ENCODE peak calls at places on chromosomes 3 and 15, in five cellular contexts. One of them, this sample, is unnamed.

GRCh38 chr3:47008851-47009224 is 29.4 kb downstream of the NBEAL2 start:
- DNase-seq in NCI-H1092: no peak
- DNase-seq in neuronal stem cell: no peak
- DNase-seq in aorta: no peak
- DNase-seq in NT2/D1: no peak
- DNase-seq in this sample: no peak

GRCh38 chr15:93037341-93038063 is 51.5 kb downstream of the RGMA start:
- DNase-seq in NCI-H1092: no peak
- DNase-seq in neuronal stem cell: no peak
- DNase-seq in aorta: peak; percentile 82
- DNase-seq in NT2/D1: no peak
- DNase-seq in this sample: peak; percentile 85

GRCh38 chr3:39122811-39123210 is 15.3 kb downstream of the TTC21A start:
- DNase-seq in NCI-H1092: no peak
- DNase-seq in neuronal stem cell: no peak
- DNase-seq in aorta: no peak
- DNase-seq in NT2/D1: no peak
- DNase-seq in this sample: no peak

GRCh38 chr15:83794209-83794608 is 140.3 kb downstream of the ADAMTSL3 start:
- DNase-seq in NCI-H1092: no peak
- DNase-seq in neuronal stem cell: no peak
- DNase-seq in aorta: no peak
- DNase-seq in NT2/D1: no peak
- DNase-seq in this sample: no peak

GRCh38 chr3:58341376-58341775 is 8.7 kb downstream of the PXK start:
- DNase-seq in NCI-H1092: no peak
- DNase-seq in neuronal stem cell: no peak
- DNase-seq in aorta: no peak
- DNase-seq in NT2/D1: no peak
- DNase-seq in this sample: no peak

GRCh38 chr15:23753248-23753647 is 66.1 kb upstream of the NDN start:
- DNase-seq in NCI-H1092: no peak
- DNase-seq in neuronal stem cell: no peak
- DNase-seq in aorta: no peak
- DNase-seq in NT2/D1: no peak
- DNase-seq in this sample: no peak

GRCh38 chr3:135329479-135329878 is 534.4 kb downstream of the EPHB1 start:
- DNase-seq in NCI-H1092: no peak
- DNase-seq in neuronal stem cell: no peak
- DNase-seq in aorta: no peak
- DNase-seq in NT2/D1: no peak
- DNase-seq in this sample: peak; percentile 81

GRCh38 chr3:125434582-125435011 is 59.5 kb upstream of the ZNF148 start:
- DNase-seq in NCI-H1092: no peak
- DNase-seq in neuronal stem cell: no peak
- DNase-seq in aorta: no peak
- DNase-seq in NT2/D1: no peak
- DNase-seq in this sample: no peak

GRCh38 chr3:38998086-38998485 is 53.7 kb downstream of the SCN11A start:
- DNase-seq in NCI-H1092: no peak
- DNase-seq in neuronal stem cell: no peak
- DNase-seq in aorta: no peak
- DNase-seq in NT2/D1: no peak
- DNase-seq in this sample: no peak

GRCh38 chr3:148211725-148212124 is 486.0 kb upstream of the AGTR1 start:
- DNase-seq in NCI-H1092: no peak
- DNase-seq in neuronal stem cell: no peak
- DNase-seq in aorta: no peak
- DNase-seq in NT2/D1: no peak
- DNase-seq in this sample: no peak

GRCh38 chr3:64674591-64675076 is 13.2 kb downstream of the ADAMTS9 start:
- DNase-seq in NCI-H1092: no peak
- DNase-seq in neuronal stem cell: no peak
- DNase-seq in aorta: no peak
- DNase-seq in NT2/D1: no peak
- DNase-seq in this sample: no peak

GRCh38 chr3:161689699-161690098 is 193.1 kb downstream of the OTOL1 start:
- DNase-seq in NCI-H1092: no peak
- DNase-seq in neuronal stem cell: no peak
- DNase-seq in aorta: no peak
- DNase-seq in NT2/D1: no peak
- DNase-seq in this sample: no peak

GRCh38 chr15:66703540-66703941 is 1.5 kb downstream of the SMAD6 start:
- DNase-seq in NCI-H1092: peak; percentile 2
- DNase-seq in neuronal stem cell: no peak
- DNase-seq in aorta: no peak
- DNase-seq in NT2/D1: no peak
- DNase-seq in this sample: peak; percentile 87

GRCh38 chr3:194826594-194826993 is 140.9 kb downstream of the FAM43A start:
- DNase-seq in NCI-H1092: no peak
- DNase-seq in neuronal stem cell: no peak
- DNase-seq in aorta: no peak
- DNase-seq in NT2/D1: no peak
- DNase-seq in this sample: peak; percentile 6

GRCh38 chr3:128279594-128279880 is 126.3 kb downstream of the EEFSEC start:
- DNase-seq in NCI-H1092: no peak
- DNase-seq in neuronal stem cell: no peak
- DNase-seq in aorta: no peak
- DNase-seq in NT2/D1: no peak
- DNase-seq in this sample: peak; percentile 28

GRCh38 chr3:123920383-123920782 is 36.3 kb upstream of the MYLK start:
- DNase-seq in NCI-H1092: no peak
- DNase-seq in neuronal stem cell: no peak
- DNase-seq in aorta: no peak
- DNase-seq in NT2/D1: no peak
- DNase-seq in this sample: no peak

GRCh38 chr3:195248281-195248680 is 22.7 kb downstream of the XXYLT1 start:
- DNase-seq in NCI-H1092: no peak
- DNase-seq in neuronal stem cell: no peak
- DNase-seq in aorta: no peak
- DNase-seq in NT2/D1: no peak
- DNase-seq in this sample: no peak

GRCh38 chr3:4359805-4360502 is 56.8 kb downstream of the SETMAR start:
- DNase-seq in NCI-H1092: no peak
- DNase-seq in neuronal stem cell: no peak
- DNase-seq in aorta: no peak
- DNase-seq in NT2/D1: no peak
- DNase-seq in this sample: no peak

GRCh38 chr3:195352895-195353488 is 82.0 kb upstream of the XXYLT1 start:
- DNase-seq in NCI-H1092: no peak
- DNase-seq in neuronal stem cell: no peak
- DNase-seq in aorta: no peak
- DNase-seq in NT2/D1: no peak
- DNase-seq in this sample: no peak

GRCh38 chr3:8455451-8456117 is 46.0 kb upstream of the LMCD1 start:
- DNase-seq in NCI-H1092: no peak
- DNase-seq in neuronal stem cell: no peak
- DNase-seq in aorta: no peak
- DNase-seq in NT2/D1: no peak
- DNase-seq in this sample: no peak

GRCh38 chr3:54649551-54649950 is 278.3 kb downstream of the LRTM1 start:
- DNase-seq in NCI-H1092: no peak
- DNase-seq in neuronal stem cell: no peak
- DNase-seq in aorta: no peak
- DNase-seq in NT2/D1: no peak
- DNase-seq in this sample: no peak

GRCh38 chr15:60797444-60798040 is 318.6 kb upstream of the ICE2 start:
- DNase-seq in NCI-H1092: no peak
- DNase-seq in neuronal stem cell: no peak
- DNase-seq in aorta: no peak
- DNase-seq in NT2/D1: no peak
- DNase-seq in this sample: no peak

GRCh38 chr3:98333989-98334606 is 19.6 kb upstream of the OR5K4 start:
- DNase-seq in NCI-H1092: no peak
- DNase-seq in neuronal stem cell: no peak
- DNase-seq in aorta: no peak
- DNase-seq in NT2/D1: no peak
- DNase-seq in this sample: no peak

GRCh38 chr3:134600685-134601502 is 49.9 kb downstream of the KY start:
- DNase-seq in NCI-H1092: peak; percentile 46
- DNase-seq in neuronal stem cell: peak; percentile 77
- DNase-seq in aorta: peak; percentile 89
- DNase-seq in NT2/D1: peak; percentile 48
- DNase-seq in this sample: peak; percentile 93

GRCh38 chr3:63625161-63625560 is 27.3 kb upstream of the SNTN start:
- DNase-seq in NCI-H1092: no peak
- DNase-seq in neuronal stem cell: no peak
- DNase-seq in aorta: no peak
- DNase-seq in NT2/D1: no peak
- DNase-seq in this sample: no peak

GRCh38 chr3:148847351-148847750 is 17.7 kb upstream of the CPA3 start:
- DNase-seq in NCI-H1092: no peak
- DNase-seq in neuronal stem cell: no peak
- DNase-seq in aorta: no peak
- DNase-seq in NT2/D1: no peak
- DNase-seq in this sample: no peak